ENCODE peak calls at places on chromosomes 11 and 22, in four cellular contexts. E is activated CD8-positive, alpha-beta T cell treated with anti-CD3 and anti-CD28 coated beads for 36 hours; I is heart left ventricle; A is Calu3. R is an unnamed sample.

GRCh38 chr22:42869463-42869862 is 12.4 kb upstream of the ARFGAP3 start:
- DNase-seq in E (no peak), A (no peak), I (no peak), R (no peak)

GRCh38 chr11:74019104-74019738 is 10.3 kb upstream of the UCP3 start:
- DNase-seq in E (no peak), I (no peak), A (no peak), R (no peak)

GRCh38 chr22:46001426-46002106 is 24.6 kb upstream of the WNT7B start:
- DNase-seq in E (peak; percentile 1), A (no peak), I (peak; percentile 46), R (no peak)

GRCh38 chr11:102940714-102941588 is 14.6 kb downstream of the MMP13 start:
- DNase-seq in A (peak; percentile 50), I (no peak), E (peak; percentile 60), R (no peak)

GRCh38 chr11:68847395-68847794 is 5.7 kb upstream of the CPT1A start:
- DNase-seq in E (no peak), I (no peak), A (no peak), R (no peak)

GRCh38 chr22:47586946-47587345 is 824.5 kb downstream of the TBC1D22A start:
- DNase-seq in A (no peak), E (no peak), I (no peak), R (no peak)

GRCh38 chr11:46743693-46744339 is 24.8 kb downstream of the F2 start:
- DNase-seq in E (no peak), A (no peak), I (no peak), R (no peak)

GRCh38 chr11:125464671-125465070 is 31.4 kb downstream of the FEZ1 start:
- DNase-seq in A (no peak), I (no peak), E (no peak), R (no peak)

GRCh38 chr11:14119357-14119756 is 156.8 kb downstream of the SPON1 start:
- DNase-seq in E (peak; percentile 59), I (no peak), A (no peak), R (no peak)

GRCh38 chr22:30265851-30266444 is 703 bp downstream of the OSM start:
- DNase-seq in E (peak; percentile 94), A (no peak), I (peak; percentile 72), R (no peak)

GRCh38 chr11:29227816-29228215 is 789.0 kb downstream of the KCNA4 start:
- DNase-seq in E (no peak), I (no peak), A (no peak), R (no peak)

GRCh38 chr22:39120983-39121382 is 23.9 kb downstream of the APOBEC3H start:
- DNase-seq in E (no peak), I (no peak), A (no peak), R (no peak)

GRCh38 chr11:74288161-74288560 is 23.3 kb downstream of the P4HA3 start:
- DNase-seq in E (no peak), I (no peak), A (peak; percentile 7), R (peak; percentile 75)

GRCh38 chr11:102062106-102062505 is 14.9 kb downstream of the CFAP300 start:
- DNase-seq in I (no peak), E (no peak), A (no peak), R (no peak)

GRCh38 chr22:21947040-21948014 is 5.3 kb downstream of the PPM1F start:
- DNase-seq in I (no peak), E (no peak), A (no peak), R (no peak)

GRCh38 chr11:59173080-59173963 is 1.4 kb downstream of the DTX4 start:
- DNase-seq in I (no peak), A (peak; percentile 26), E (no peak), R (no peak)

GRCh38 chr22:44574057-44574456 is 76.0 kb upstream of the RTL6 start:
- DNase-seq in E (no peak), I (peak; percentile 70), A (peak; percentile 28), R (peak; percentile 79)

GRCh38 chr11:45857834-45858492 is 10.7 kb downstream of the CRY2 start:
- DNase-seq in I (peak; percentile 84), E (no peak), A (no peak), R (peak; percentile 96)

GRCh38 chr11:9616042-9616640 is 42.7 kb downstream of the WEE1 start:
- DNase-seq in A (no peak), E (no peak), I (no peak), R (no peak)

GRCh38 chr22:48901324-48901723 is 926.3 kb downstream of the BRD1 start:
- DNase-seq in A (no peak), E (no peak), I (no peak), R (no peak)

GRCh38 chr11:128757235-128757711 is 63.4 kb downstream of the FLI1 start:
- DNase-seq in E (peak; percentile 88), A (no peak), I (peak; percentile 52), R (no peak)

GRCh38 chr11:116517584-116517983 is 255.2 kb downstream of the BUD13 start:
- DNase-seq in A (no peak), I (no peak), E (no peak), R (no peak)

GRCh38 chr11:3835752-3836151 is 5.0 kb downstream of the RHOG start:
- DNase-seq in E (no peak), A (no peak), I (peak; percentile 60), R (no peak)

GRCh38 chr11:120061036-120061760 is 76.7 kb downstream of the TRIM29 start:
- DNase-seq in I (no peak), A (no peak), E (no peak), R (no peak)

GRCh38 chr11:35541621-35542375 is 16.4 kb upstream of the PAMR1 start:
- DNase-seq in A (no peak), I (peak; percentile 48), E (no peak), R (no peak)

GRCh38 chr11:87022738-87023137 is 15.0 kb upstream of the TMEM135 start:
- DNase-seq in I (no peak), A (no peak), E (no peak), R (no peak)

GRCh38 chr22:42635531-42635930 is 4.9 kb downstream of the ATP5MGL start:
- DNase-seq in I (peak; percentile 92), E (no peak), A (peak; percentile 72), R (peak; percentile 81)

GRCh38 chr11:93541154-93541553 is 2.0 kb downstream of the SMCO4 start:
- DNase-seq in A (no peak), E (no peak), I (no peak), R (no peak)

GRCh38 chr11:59767212-59767611 is 12.0 kb downstream of the STX3 start:
- DNase-seq in A (no peak), I (no peak), E (peak; percentile 18), R (no peak)

GRCh38 chr22:21051836-21052400 is 6.2 kb downstream of the LRRC74B start:
- DNase-seq in A (no peak), E (no peak), I (peak; percentile 18), R (no peak)

GRCh38 chr11:129323896-129324522 is 51.6 kb upstream of the BARX2 start:
- DNase-seq in A (peak; percentile 30), I (peak; percentile 43), E (no peak), R (peak; percentile 4)

GRCh38 chr22:24875862-24876506 is 70.0 kb downstream of the SGSM1 start:
- DNase-seq in I (no peak), A (peak; percentile 16), E (peak; percentile 36), R (no peak)

GRCh38 chr11:37496196-37496595 is 898.2 kb upstream of the RAG2 start:
- DNase-seq in A (no peak), E (no peak), I (no peak), R (no peak)

GRCh38 chr22:44091021-44091721 is 67.1 kb downstream of the PARVB start:
- DNase-seq in E (peak; percentile 74), A (peak; percentile 11), I (peak; percentile 4), R (no peak)

GRCh38 chr11:122634507-122634906 is 21.0 kb upstream of the UBASH3B start:
- DNase-seq in I (peak; percentile 48), A (peak; percentile 58), E (no peak), R (peak; percentile 64)

GRCh38 chr11:87455180-87455579 is 417.4 kb downstream of the TMEM135 start:
- DNase-seq in I (no peak), A (no peak), E (no peak), R (no peak)

GRCh38 chr11:123517559-123518364 is 87.7 kb downstream of the GRAMD1B start:
- DNase-seq in A (no peak), E (peak; percentile 22), I (no peak), R (no peak)

GRCh38 chr11:13465909-13466371 is 2.9 kb upstream of the BTBD10 start:
- DNase-seq in A (peak; percentile 14), I (no peak), E (no peak), R (no peak)

GRCh38 chr22:20650294-20651207 is 123.4 kb upstream of the SERPIND1 start:
- DNase-seq in A (no peak), E (no peak), I (no peak), R (no peak)

GRCh38 chr22:35230839-35231584 is 26.3 kb upstream of the HMGXB4 start:
- DNase-seq in A (peak; percentile 4), I (no peak), E (peak; percentile 30), R (no peak)

DNA sequence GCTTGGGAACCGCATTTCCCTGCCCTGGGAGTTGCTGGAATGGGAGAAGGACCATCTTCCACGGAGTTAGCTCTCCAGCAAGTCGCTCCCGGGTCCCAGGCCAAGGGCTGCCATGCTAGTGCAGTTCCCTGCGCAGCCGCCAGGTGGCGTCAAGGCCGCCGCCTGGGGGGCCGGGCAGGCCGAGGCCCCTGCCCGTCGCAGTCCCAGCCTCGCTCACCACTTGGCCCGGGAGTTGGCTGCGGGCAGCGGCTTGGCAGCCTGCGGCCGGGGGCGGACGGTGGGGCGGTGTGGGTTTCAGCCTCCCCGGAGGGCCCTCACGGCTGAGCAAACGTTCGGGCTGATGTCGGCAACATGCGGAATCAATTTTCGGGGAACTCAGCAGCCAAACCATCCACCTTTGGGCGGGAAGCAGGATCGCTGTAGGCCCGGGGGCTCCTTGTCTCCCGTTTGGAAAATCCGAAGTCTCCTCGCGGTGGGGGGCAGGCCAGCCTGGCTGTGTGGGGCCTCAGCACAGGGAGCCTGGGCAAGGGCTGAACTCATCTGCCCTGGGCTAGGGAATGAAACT is 415.1 kb downstream of the SOX6 start:
- DNase-seq in E (peak; percentile 11), I (peak; percentile 50), A (no peak), R (peak; percentile 28)
- TF ChIP-seq CTCF in E (peak; percentile 84), I (peak; percentile 83), A (peak; percentile 51), R (peak; percentile 81)

GRCh38 chr11:22130462-22131053 is 62.3 kb upstream of the ANO5 start:
- DNase-seq in A (no peak), E (no peak), I (no peak), R (no peak)
- TF ChIP-seq CTCF in A (peak; percentile 44), E (no peak), I (peak; percentile 42), R (peak; percentile 23)

DNA sequence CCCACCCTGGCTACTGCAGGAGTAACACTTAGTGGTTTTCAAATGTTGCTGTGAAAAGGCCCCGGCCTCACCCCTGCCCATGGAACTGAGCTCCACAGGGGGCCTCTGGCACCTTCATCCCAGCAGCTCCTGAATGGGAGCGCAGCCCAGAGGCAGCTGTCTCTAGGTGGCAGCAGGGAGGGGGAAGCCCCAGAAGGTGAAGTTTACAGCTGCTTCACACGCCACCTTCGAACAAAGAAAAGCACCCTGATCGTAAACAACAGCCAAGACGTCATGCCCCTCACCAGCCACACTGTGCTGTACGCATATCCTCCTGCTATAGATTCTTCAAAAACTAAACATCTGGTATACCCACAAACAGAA is 105.5 kb downstream of the CTTN start:
- DNase-seq in E (no peak), I (peak; percentile 27), A (no peak), R (no peak)
- TF ChIP-seq CTCF in E (no peak), I (no peak), A (no peak), R (no peak)

GRCh38 chr11:15318814-15319213 is 204.1 kb downstream of the INSC start:
- DNase-seq in E (no peak), I (no peak), A (no peak), R (no peak)
- TF ChIP-seq CTCF in E (no peak), I (no peak), A (no peak), R (no peak)